ENCODE peak calls at places on chromosomes 7 and 10, in four cellular contexts. One of them, this sample, is unnamed. For H3K4me1 and H3K9me3, the result is how much of the 10 kb centered on the place peaks cover.

GRCh38 chr10:131982185-131982756 is 548 bp upstream of the BNIP3 start:
- DNase-seq in K562: peak
- DNase-seq in A549: no peak
- DNase-seq in HCT116: no peak
- DNase-seq in this sample: peak

GRCh38 chr7:96397936-96398596 is 76.2 kb upstream of the SLC25A13 start:
- DNase-seq in A549: no peak
- DNase-seq in K562: no peak
- DNase-seq in HCT116: no peak
- DNase-seq in this sample: no peak

GRCh38 chr10:129035052-129035805 is 431.8 kb upstream of the MGMT start:
- DNase-seq in A549: no peak
- DNase-seq in HCT116: no peak
- DNase-seq in K562: no peak
- DNase-seq in this sample: no peak

GRCh38 chr7:43922726-43923125 is 3.5 kb upstream of the UBE2D4 start:
- DNase-seq in K562: no peak
- DNase-seq in A549: no peak
- DNase-seq in HCT116: no peak
- DNase-seq in this sample: no peak

GRCh38 chr7:103380395-103381191 is 33.1 kb downstream of the PSMC2 start:
- DNase-seq in K562: no peak
- DNase-seq in A549: no peak
- DNase-seq in HCT116: no peak
- DNase-seq in this sample: no peak

GRCh38 chr10:25508112-25508815 is 333.5 kb downstream of the GPR158 start:
- DNase-seq in HCT116: no peak
- DNase-seq in A549: no peak
- DNase-seq in K562: peak
- DNase-seq in this sample: no peak

GRCh38 chr10:86585037-86585725 is 63.6 kb upstream of the WAPL start:
- DNase-seq in A549: peak
- DNase-seq in HCT116: peak
- DNase-seq in K562: peak
- DNase-seq in this sample: peak

GRCh38 chr7:528451-528850 is 8.8 kb upstream of the PDGFA start:
- DNase-seq in HCT116: no peak
- DNase-seq in A549: no peak
- DNase-seq in K562: no peak
- DNase-seq in this sample: no peak

GRCh38 chr10:103193820-103194529 is 903 bp upstream of the NT5C2 start:
- DNase-seq in A549: no peak
- DNase-seq in HCT116: peak
- DNase-seq in K562: peak
- DNase-seq in this sample: no peak

GRCh38 chr10:104259999-104260774 is 5.5 kb downstream of the GSTO1 start:
- DNase-seq in K562: no peak
- DNase-seq in A549: no peak
- DNase-seq in HCT116: no peak
- DNase-seq in this sample: no peak

GRCh38 chr7:155062431-155062830 is 7.7 kb upstream of the HTR5A start:
- DNase-seq in A549: no peak
- DNase-seq in K562: no peak
- DNase-seq in HCT116: no peak
- DNase-seq in this sample: no peak

GRCh38 chr7:10802526-10802925 is 171.1 kb upstream of the PHF14 start:
- DNase-seq in A549: no peak
- DNase-seq in HCT116: no peak
- DNase-seq in K562: no peak
- DNase-seq in this sample: no peak

GRCh38 chr10:7702288-7702812 is 766 bp upstream of the ITIH2 start:
- DNase-seq in K562: no peak
- DNase-seq in A549: no peak
- DNase-seq in HCT116: no peak
- DNase-seq in this sample: no peak

GRCh38 chr10:11533328-11533781 is 78.1 kb downstream of the USP6NL start:
- DNase-seq in K562: no peak
- DNase-seq in HCT116: no peak
- DNase-seq in A549: peak
- DNase-seq in this sample: no peak

GRCh38 chr10:102344067-102344466 is 51.4 kb upstream of the NFKB2 start:
- DNase-seq in A549: no peak
- DNase-seq in K562: no peak
- DNase-seq in HCT116: no peak
- DNase-seq in this sample: no peak

GRCh38 chr10:90916392-90917110 is 4.3 kb downstream of the ANKRD1 start:
- DNase-seq in K562: no peak
- DNase-seq in HCT116: no peak
- DNase-seq in A549: no peak
- DNase-seq in this sample: no peak

GRCh38 chr10:108112218-108112617 is 947.7 kb upstream of the SORCS1 start:
- DNase-seq in A549: peak
- DNase-seq in HCT116: no peak
- DNase-seq in K562: no peak
- DNase-seq in this sample: no peak

GRCh38 chr10:119726291-119727261 is 726 bp downstream of the INPP5F start:
- DNase-seq in HCT116: no peak
- DNase-seq in K562: no peak
- DNase-seq in A549: no peak
- DNase-seq in this sample: no peak

GRCh38 chr7:65235586-65235985 is 138.1 kb upstream of the ZNF92 start:
- DNase-seq in A549: peak
- DNase-seq in HCT116: no peak
- DNase-seq in K562: no peak
- DNase-seq in this sample: no peak

GRCh38 chr7:66921918-66922486 is 977 bp downstream of the TMEM248 start:
- DNase-seq in HCT116: no peak
- DNase-seq in A549: no peak
- DNase-seq in K562: peak
- DNase-seq in this sample: no peak

GRCh38 chr10:30993155-30993554 is 38.5 kb downstream of the ZNF438 start:
- DNase-seq in A549: no peak
- DNase-seq in HCT116: no peak
- DNase-seq in K562: no peak
- DNase-seq in this sample: no peak

DNA sequence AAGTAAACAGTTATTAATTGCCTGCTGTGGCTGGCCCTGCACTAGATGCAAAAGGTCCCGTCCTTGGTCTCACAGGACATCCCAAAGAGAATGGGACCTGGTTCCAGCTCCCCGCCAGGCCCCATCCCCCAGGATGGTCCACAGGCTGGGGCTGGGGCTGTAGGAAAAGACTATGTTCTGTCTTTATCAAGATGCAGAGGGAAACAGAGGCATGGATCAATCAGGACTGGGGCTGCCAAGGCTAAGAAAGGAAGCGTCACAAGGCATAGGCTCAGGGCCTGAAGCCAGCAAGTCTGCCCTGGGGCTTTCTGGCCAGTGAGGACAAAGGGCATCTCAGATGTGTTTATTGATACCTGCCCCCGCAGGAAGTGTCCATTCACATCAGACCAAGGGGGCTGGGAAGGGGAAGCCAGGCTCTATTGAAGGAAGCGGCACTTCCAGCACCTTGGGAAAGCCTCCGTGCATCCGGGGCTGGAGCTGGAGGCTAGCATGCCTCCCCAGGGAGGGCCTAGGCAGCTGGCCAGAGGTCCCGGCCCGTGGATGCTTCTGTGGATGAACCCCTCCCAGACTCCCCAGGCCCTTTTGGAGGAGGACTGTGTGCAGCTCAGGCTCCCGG is 5.8 kb downstream of the VSIR start:
- DNase-seq in K562: no peak
- DNase-seq in HCT116: no peak
- DNase-seq in A549: peak
- DNase-seq in this sample: peak
- H3K4me3 ChIP-seq in K562: no peak
- H3K4me3 ChIP-seq in HCT116: peak
- H3K4me3 ChIP-seq in A549: no peak
- H3K4me3 ChIP-seq in this sample: no peak

GRCh38 chr10:77539147-77539935 is 98.3 kb downstream of the KCNMA1 start:
- DNase-seq in HCT116: no peak
- DNase-seq in A549: no peak
- DNase-seq in K562: no peak
- DNase-seq in this sample: no peak
- H3K4me1 ChIP-seq in HCT116: under half
- H3K4me1 ChIP-seq in A549: under half
- H3K4me1 ChIP-seq in K562: under half
- H3K4me1 ChIP-seq in this sample: under half

DNA sequence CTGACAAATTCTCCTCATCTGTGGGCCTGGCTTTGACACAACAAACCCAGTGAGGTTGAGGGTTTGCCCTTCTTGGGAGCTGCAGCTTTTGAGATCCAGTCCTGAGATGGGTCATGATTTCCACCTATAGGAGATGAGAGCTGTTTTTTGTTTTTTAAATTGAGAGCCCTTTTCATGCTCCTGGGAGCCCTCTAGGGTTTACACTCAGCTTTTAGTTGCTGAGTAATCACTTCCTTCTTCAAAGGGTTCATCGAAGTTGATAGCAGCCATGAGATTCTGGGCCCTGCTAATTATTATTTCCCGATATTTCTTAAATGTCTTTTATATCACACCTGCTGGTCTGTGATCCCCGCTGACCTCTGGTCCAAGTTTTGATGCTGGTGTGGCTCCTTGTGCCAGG is 47.3 kb upstream of the VIPR2 start:
- DNase-seq in K562: no peak
- DNase-seq in HCT116: no peak
- DNase-seq in A549: no peak
- DNase-seq in this sample: no peak
- H3K9me3 ChIP-seq in K562: under half
- H3K9me3 ChIP-seq in HCT116: under half
- H3K9me3 ChIP-seq in A549: under half
- H3K9me3 ChIP-seq in this sample: under half

DNA sequence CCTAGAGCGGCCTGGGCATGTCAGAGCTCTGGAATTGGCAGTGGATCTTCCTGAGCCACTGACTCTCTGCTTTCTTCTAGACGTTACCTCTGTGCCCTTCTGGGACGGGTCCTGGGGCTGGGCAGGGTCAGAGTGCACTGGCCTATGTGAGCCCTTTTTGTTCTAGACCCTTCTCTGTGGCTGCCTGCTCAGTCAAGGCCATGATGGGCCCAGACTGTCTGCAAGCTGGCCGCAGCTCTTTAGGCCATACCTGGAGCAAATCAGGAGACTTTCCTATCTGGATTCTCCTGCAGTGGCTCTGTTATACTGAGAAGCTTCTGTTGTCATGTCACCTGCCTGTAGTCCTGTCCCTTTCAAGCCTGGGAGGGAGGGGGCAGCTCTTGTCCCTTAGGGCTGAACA is 70.1 kb downstream of the ADCY1 start:
- DNase-seq in A549: no peak
- DNase-seq in K562: no peak
- DNase-seq in HCT116: no peak
- DNase-seq in this sample: no peak
- H3K4me3 ChIP-seq in A549: no peak
- H3K4me3 ChIP-seq in K562: no peak
- H3K4me3 ChIP-seq in HCT116: no peak
- H3K4me3 ChIP-seq in this sample: no peak

GRCh38 chr7:36262706-36263484 is 109.8 kb downstream of the EEPD1 start:
- DNase-seq in K562: no peak
- DNase-seq in HCT116: no peak
- DNase-seq in A549: no peak
- DNase-seq in this sample: no peak

GRCh38 chr7:36260481-36260880 is 107.4 kb downstream of the EEPD1 start:
- DNase-seq in HCT116: no peak
- DNase-seq in A549: no peak
- DNase-seq in K562: no peak
- DNase-seq in this sample: no peak

GRCh38 chr7:36264123-36264916 is 111.3 kb downstream of the EEPD1 start:
- DNase-seq in K562: no peak
- DNase-seq in HCT116: no peak
- DNase-seq in A549: no peak
- DNase-seq in this sample: no peak

GRCh38 chr7:36261019-36261754 is 108.1 kb downstream of the EEPD1 start:
- DNase-seq in HCT116: no peak
- DNase-seq in A549: no peak
- DNase-seq in K562: no peak
- DNase-seq in this sample: no peak

GRCh38 chr7:36262286-36262685 is 109.2 kb downstream of the EEPD1 start:
- DNase-seq in A549: no peak
- DNase-seq in K562: no peak
- DNase-seq in HCT116: no peak
- DNase-seq in this sample: no peak
- H3K4me1 ChIP-seq in A549: half or more
- H3K4me1 ChIP-seq in K562: under half
- H3K4me1 ChIP-seq in HCT116: under half
- H3K4me1 ChIP-seq in this sample: under half

DNA sequence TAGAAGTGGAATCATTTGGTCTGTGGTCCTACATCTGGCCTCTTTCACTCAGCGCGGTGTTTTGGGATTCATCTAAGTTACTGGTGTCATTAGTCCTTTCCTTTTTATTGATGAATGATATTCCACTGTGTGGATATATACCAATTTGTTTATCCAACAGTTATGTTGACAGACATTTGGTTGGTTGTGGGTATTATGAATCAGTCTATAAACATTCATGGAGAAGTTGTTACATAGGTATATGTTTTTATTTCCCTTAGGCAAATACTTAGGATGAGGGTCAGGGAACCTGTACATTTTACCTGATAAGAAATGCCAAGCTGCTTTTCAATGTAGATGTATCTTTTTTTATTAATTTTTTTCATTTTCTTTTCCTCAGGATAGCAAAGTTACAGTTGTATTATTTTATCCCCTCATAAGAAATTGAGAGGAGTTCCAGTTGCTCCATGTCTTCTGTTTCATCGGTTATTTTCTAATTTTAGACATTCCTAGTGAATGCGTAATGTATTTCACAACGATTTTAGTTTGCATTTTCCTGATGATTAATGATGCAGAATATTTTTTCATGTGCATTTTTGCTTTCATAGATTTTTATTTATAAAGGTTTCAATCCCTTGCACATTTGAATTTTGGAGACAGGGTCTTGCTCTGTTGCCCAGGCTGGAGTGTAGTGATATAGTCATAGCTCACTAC is 203.8 kb upstream of the SH2B2 start:
- DNase-seq in A549: no peak
- DNase-seq in HCT116: no peak
- DNase-seq in K562: no peak
- DNase-seq in this sample: no peak
- H3K9me3 ChIP-seq in A549: under half
- H3K9me3 ChIP-seq in HCT116: under half
- H3K9me3 ChIP-seq in K562: under half
- H3K9me3 ChIP-seq in this sample: under half

DNA sequence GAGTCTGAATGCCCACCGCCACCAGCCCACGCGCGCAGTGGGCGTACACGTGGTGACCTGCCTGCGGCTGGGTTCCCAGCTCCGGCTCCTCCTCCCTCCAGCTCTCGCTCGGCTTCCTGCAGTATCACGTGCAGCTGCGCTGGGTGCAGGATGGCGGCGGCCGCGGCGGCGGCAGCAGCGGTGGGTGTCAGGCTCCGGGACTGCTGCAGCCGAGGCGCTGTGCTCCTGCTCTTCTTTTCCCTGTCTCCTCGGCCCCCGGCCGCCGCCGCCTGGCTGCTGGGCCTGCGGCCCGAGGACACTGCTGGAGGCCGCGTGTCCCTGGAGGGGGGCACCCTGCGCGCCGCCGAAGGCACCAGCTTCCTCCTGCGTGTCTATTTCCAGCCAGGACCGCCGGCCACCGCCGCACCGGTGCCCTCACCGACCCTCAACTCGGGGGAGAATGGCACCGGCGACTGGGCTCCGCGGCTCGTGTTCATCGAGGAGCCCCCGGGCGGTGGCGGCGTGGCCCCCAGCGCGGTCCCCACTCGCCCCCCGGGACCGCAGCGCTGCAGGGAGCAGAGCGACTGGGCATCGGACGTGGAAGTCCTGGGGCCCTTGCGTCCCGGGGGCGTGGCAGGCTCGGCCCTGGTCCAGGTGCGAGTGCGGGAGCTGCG is at the start of gene CNNM1:
- DNase-seq in A549: peak
- DNase-seq in K562: no peak
- DNase-seq in HCT116: no peak
- DNase-seq in this sample: peak
- H3K4me3 ChIP-seq in A549: peak
- H3K4me3 ChIP-seq in K562: no peak
- H3K4me3 ChIP-seq in HCT116: no peak
- H3K4me3 ChIP-seq in this sample: peak

This sample was measured in right cardiac atrium.